ENCODE peak calls at places on chromosomes 7 and 10, in four cellular contexts. P, Y, D and T are unnamed samples.

GRCh38 chr7:138565451-138566114 is 105.5 kb downstream of the TRIM24 start:
- DNase-seq in P (peak; percentile 80), Y (peak; percentile 64), D (no peak), T (no peak)

GRCh38 chr10:6907877-6908530 is 327.9 kb upstream of the PRKCQ start:
- DNase-seq in P (no peak), Y (no peak), D (no peak), T (no peak)

GRCh38 chr7:2819161-2819953 is 24.8 kb downstream of the GNA12 start:
- DNase-seq in P (no peak), Y (no peak), D (no peak), T (no peak)

GRCh38 chr10:116947838-116948529 is 57.0 kb downstream of the SHTN1 start:
- DNase-seq in P (no peak), Y (peak; percentile 4), D (no peak), T (no peak)

GRCh38 chr10:7853892-7854289 is 35.6 kb downstream of the TAF3 start:
- DNase-seq in P (no peak), Y (no peak), D (no peak), T (no peak)

GRCh38 chr7:22184549-22185199 is 172.3 kb downstream of the RAPGEF5 start:
- DNase-seq in P (no peak), Y (no peak), D (no peak), T (no peak)

GRCh38 chr7:85714182-85714581 is 527.3 kb upstream of the SEMA3D start:
- DNase-seq in P (no peak), Y (no peak), D (peak; percentile 11), T (peak; percentile 0)

GRCh38 chr7:75981450-75982305 is 12.7 kb downstream of the TMEM120A start:
- DNase-seq in P (no peak), Y (no peak), D (no peak), T (no peak)

GRCh38 chr10:33134011-33134751 is 176.2 kb upstream of the ITGB1 start:
- DNase-seq in P (no peak), Y (no peak), D (peak; percentile 57), T (no peak)

GRCh38 chr7:98483276-98483963 is 82.5 kb upstream of the BAIAP2L1 start:
- DNase-seq in P (no peak), Y (no peak), D (no peak), T (no peak)

GRCh38 chr10:71548494-71548846 is 151.8 kb downstream of the CDH23 start:
- DNase-seq in P (peak; percentile 48), Y (peak; percentile 52), D (no peak), T (peak; percentile 47)

GRCh38 chr10:18658301-18658991 is 785 bp upstream of the ARL5B start:
- DNase-seq in P (no peak), Y (peak; percentile 23), D (peak; percentile 43), T (no peak)

GRCh38 chr10:10662720-10663467 is 354.8 kb upstream of the CELF2 start:
- DNase-seq in P (peak; percentile 72), Y (no peak), D (no peak), T (no peak)

GRCh38 chr7:40015790-40016296 is 65.8 kb downstream of the CDK13 start:
- DNase-seq in P (peak; percentile 1), Y (no peak), D (peak; percentile 62), T (peak; percentile 29)

GRCh38 chr7:32941996-32942782 is 15.1 kb upstream of the FKBP9 start:
- DNase-seq in P (no peak), Y (peak; percentile 83), D (no peak), T (peak; percentile 60)

GRCh38 chr10:63703113-63703670 is 182.0 kb downstream of the REEP3 start:
- DNase-seq in P (peak; percentile 98), Y (peak; percentile 48), D (peak; percentile 36), T (no peak)

GRCh38 chr10:74643586-74643956 is 182.8 kb upstream of the KAT6B start:
- DNase-seq in P (no peak), Y (no peak), D (no peak), T (no peak)

GRCh38 chr7:30661926-30662325 is 20.3 kb downstream of the CRHR2 start:
- DNase-seq in P (no peak), Y (no peak), D (no peak), T (no peak)

GRCh38 chr10:86635402-86635801 is 18.9 kb upstream of the OPN4 start:
- DNase-seq in P (no peak), Y (no peak), D (no peak), T (no peak)

GRCh38 chr10:42952358-42952757 is 124.5 kb upstream of the RET start:
- DNase-seq in P (no peak), Y (peak; percentile 23), D (no peak), T (no peak)

GRCh38 chr10:90276894-90277447 is 575.6 kb downstream of the KIF20B start:
- DNase-seq in P (no peak), Y (no peak), D (no peak), T (no peak)

GRCh38 chr7:143487566-143487965 is 9.9 kb downstream of the TAS2R41 start:
- DNase-seq in P (no peak), Y (no peak), D (no peak), T (no peak)

GRCh38 chr7:76997381-76998262 is 34.5 kb downstream of the SPDYE17 start:
- DNase-seq in P (no peak), Y (no peak), D (no peak), T (peak; percentile 21)

GRCh38 chr10:86314616-86315520 is 51.7 kb downstream of the GRID1 start:
- DNase-seq in P (no peak), Y (no peak), D (no peak), T (no peak)

GRCh38 chr7:103984050-103984449 is 5.4 kb downstream of the RELN start:
- DNase-seq in P (no peak), Y (no peak), D (no peak), T (no peak)

GRCh38 chr10:44477021-44477420 is 92.1 kb upstream of the CXCL12 start:
- DNase-seq in P (no peak), Y (no peak), D (no peak), T (no peak)

GRCh38 chr10:121574519-121575170 is 23.6 kb downstream of the FGFR2 start:
- DNase-seq in P (no peak), Y (no peak), D (no peak), T (no peak)

GRCh38 chr10:74419491-74420466 is 268.8 kb downstream of the ADK start:
- DNase-seq in P (no peak), Y (peak; percentile 38), D (peak; percentile 5), T (no peak)

GRCh38 chr10:43000651-43001426 is 76.0 kb upstream of the RET start:
- DNase-seq in P (no peak), Y (no peak), D (no peak), T (peak; percentile 8)

GRCh38 chr7:51591223-51591622 is 274.6 kb upstream of the COBL start:
- DNase-seq in P (no peak), Y (no peak), D (no peak), T (no peak)

GRCh38 chr10:43141421-43141820 is 3.2 kb downstream of the CSGALNACT2 start:
- DNase-seq in P (no peak), Y (no peak), D (no peak), T (no peak)

GRCh38 chr7:123570390-123571182 is 13.0 kb upstream of the NDUFA5 start:
- DNase-seq in P (no peak), Y (peak; percentile 39), D (no peak), T (no peak)

GRCh38 chr10:102009801-102010425 is 46.1 kb downstream of the ARMH3 start:
- DNase-seq in P (no peak), Y (no peak), D (peak; percentile 62), T (peak; percentile 36)

GRCh38 chr7:150665075-150665794 is 20.3 kb upstream of the GIMAP2 start:
- DNase-seq in P (no peak), Y (no peak), D (no peak), T (no peak)

GRCh38 chr10:124155781-124156401 is 62.5 kb upstream of the CHST15 start:
- DNase-seq in P (no peak), Y (no peak), D (no peak), T (no peak)

DNA sequence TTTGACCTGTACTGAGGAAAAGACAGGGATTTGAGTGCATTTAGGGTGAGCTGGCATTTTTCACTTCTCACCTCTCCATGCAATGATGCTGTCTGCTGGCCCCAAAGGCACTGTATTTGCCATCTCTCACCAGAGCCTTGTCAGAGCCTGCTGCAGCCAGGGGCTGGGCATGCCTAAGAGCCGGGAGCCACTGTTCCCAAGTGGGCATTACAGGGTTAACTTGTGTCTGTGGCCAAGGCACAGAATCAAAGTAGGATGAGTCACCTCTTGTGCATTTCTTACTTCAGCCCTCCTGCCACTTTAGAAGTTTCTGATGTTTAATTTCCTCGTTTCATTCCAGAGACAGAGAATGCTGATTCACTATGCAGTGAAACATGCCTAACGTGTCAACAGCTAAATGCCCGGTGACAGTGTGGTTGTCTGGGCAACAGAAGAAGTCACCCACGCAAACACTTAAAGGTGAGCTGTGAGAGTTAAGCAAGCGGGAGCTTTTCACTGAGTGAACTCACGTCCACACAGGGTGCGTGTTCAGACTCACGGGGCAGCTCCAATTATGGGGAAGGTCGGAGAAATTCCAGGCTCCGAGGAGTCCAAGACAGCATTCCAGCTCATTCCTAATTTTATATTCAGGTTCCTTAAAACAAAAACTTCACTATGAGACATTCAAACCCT is 57.1 kb upstream of the IGFBP3 start:
- DNase-seq in P (peak; percentile 4), Y (peak; percentile 4), D (peak; percentile 8), T (no peak)
- TF ChIP-seq SPI1 in P (no peak), Y (no peak), D (no peak), T (no peak)

GRCh38 chr7:92697012-92697411 is 106.8 kb upstream of the FAM133B start:
- DNase-seq in P (no peak), Y (no peak), D (no peak), T (no peak)

GRCh38 chr7:92696584-92696983 is 106.4 kb upstream of the FAM133B start:
- DNase-seq in P (no peak), Y (no peak), D (no peak), T (no peak)

GRCh38 chr7:92697414-92697813 is 107.2 kb upstream of the FAM133B start:
- DNase-seq in P (no peak), Y (no peak), D (no peak), T (no peak)

GRCh38 chr7:92694211-92694610 is 104.0 kb upstream of the FAM133B start:
- DNase-seq in P (no peak), Y (no peak), D (no peak), T (no peak)

DNA sequence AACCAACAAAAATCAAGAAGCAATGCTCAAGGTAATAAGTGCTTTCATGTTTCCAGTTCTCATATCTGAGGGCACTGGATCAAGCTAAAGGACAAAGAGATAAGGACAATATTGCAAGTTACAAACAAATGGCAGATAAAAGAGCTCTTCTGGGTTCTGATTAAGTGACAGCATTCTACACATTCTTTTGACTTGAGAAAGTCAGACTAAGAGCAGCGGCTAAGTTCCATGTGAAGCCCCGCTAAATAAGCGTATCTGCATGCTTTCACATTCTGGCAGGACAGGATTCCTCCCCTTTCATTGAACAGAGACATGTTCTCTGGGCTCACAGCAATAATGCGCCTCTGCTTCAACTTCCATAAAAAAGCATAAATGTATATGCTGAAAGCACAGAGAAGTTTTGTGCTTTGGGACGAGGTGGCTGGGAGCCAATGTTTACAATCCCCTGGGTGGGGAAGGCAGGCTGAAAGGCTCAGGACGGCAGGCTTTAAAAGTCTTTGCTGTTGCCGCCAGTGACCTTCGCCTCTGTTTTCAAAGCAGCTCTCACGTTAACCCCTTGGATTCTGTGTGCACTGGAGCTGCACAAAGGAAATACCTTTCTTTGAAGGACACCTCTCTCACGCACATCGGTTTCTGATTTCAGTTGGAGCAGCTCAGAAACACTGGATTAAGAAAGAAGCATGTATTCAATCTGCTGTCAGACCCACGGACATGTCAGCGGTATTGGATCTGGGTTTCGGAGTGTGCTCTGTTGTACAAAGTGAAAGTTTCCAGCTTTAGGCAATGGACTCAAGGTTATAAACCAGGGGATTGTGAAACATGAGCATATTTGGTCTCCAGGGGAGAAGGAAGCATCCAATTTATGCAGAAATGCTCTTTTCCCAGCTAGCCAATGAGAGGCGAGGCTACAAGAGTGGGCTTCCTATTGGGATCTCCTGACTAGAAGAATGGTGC is 105.4 kb upstream of the FAM133B start:
- DNase-seq in P (no peak), Y (peak; percentile 14), D (no peak), T (no peak)
- TF ChIP-seq SPI1 in P (no peak), Y (no peak), D (no peak), T (no peak)

GRCh38 chr7:131897016-131897789 is 340.8 kb upstream of the PODXL start:
- DNase-seq in P (no peak), Y (peak; percentile 1), D (no peak), T (no peak)
- TF ChIP-seq SPI1 in P (no peak), Y (no peak), D (no peak), T (no peak)

GRCh38 chr7:74230446-74231231 is 20.8 kb downstream of the LAT2 start:
- DNase-seq in P (peak; percentile 81), Y (no peak), D (no peak), T (no peak)
- TF ChIP-seq SPI1 in P (peak; percentile 83), Y (no peak), D (peak; percentile 95), T (peak; percentile 95)